ENCODE peak calls at places on chromosomes 1 and 21, in four cellular contexts. U is thoracic aorta, T is left lung, Q is adrenal gland. A is an unnamed sample.

GRCh38 chr1:180026556-180026955 is 71.9 kb downstream of the CEP350 start:
- DNase-seq in Q (no peak), U (no peak), T (no peak), A (no peak)

GRCh38 chr21:37513383-37513782 is 146.8 kb downstream of the DYRK1A start:
- DNase-seq in Q (no peak), T (no peak), U (no peak), A (no peak)

GRCh38 chr1:36446261-36446660 is 4.0 kb downstream of the OSCP1 start:
- DNase-seq in T (no peak), Q (no peak), U (no peak), A (no peak)

GRCh38 chr1:113250161-113250560 is 140.2 kb upstream of the MAGI3 start:
- DNase-seq in U (no peak), Q (no peak), T (no peak), A (no peak)

GRCh38 chr1:215710340-215710971 is 143.4 kb downstream of the KCTD3 start:
- DNase-seq in Q (peak), U (no peak), T (no peak), A (peak)

GRCh38 chr1:51642739-51643142 is 25.8 kb downstream of the OSBPL9 start:
- DNase-seq in U (no peak), Q (no peak), T (no peak), A (peak)

GRCh38 chr1:150182233-150182632 is 32.5 kb downstream of the PLEKHO1 start:
- DNase-seq in U (no peak), T (no peak), Q (no peak), A (no peak)

GRCh38 chr1:26784023-26784871 is 3.5 kb upstream of the PIGV start:
- DNase-seq in U (no peak), T (no peak), Q (peak), A (peak)

GRCh38 chr1:57411262-57411661 is 12.6 kb downstream of the DAB1 start:
- DNase-seq in Q (no peak), U (no peak), T (no peak), A (peak)

GRCh38 chr1:245742891-245743290 is 588.1 kb downstream of the KIF26B start:
- DNase-seq in U (no peak), T (no peak), Q (no peak), A (no peak)

GRCh38 chr1:200405273-200405672 is 4.6 kb downstream of the ZNF281 start:
- DNase-seq in T (no peak), Q (no peak), U (no peak), A (no peak)

GRCh38 chr21:44370771-44371410 is 17.5 kb downstream of the TRPM2 start:
- DNase-seq in T (peak), Q (no peak), U (no peak), A (no peak)

GRCh38 chr1:153272186-153272585 is 12.7 kb downstream of the LORICRIN start:
- DNase-seq in T (no peak), U (no peak), Q (no peak), A (no peak)

GRCh38 chr1:194056169-194056568 is 869.8 kb upstream of the B3GALT2 start:
- DNase-seq in T (no peak), U (no peak), Q (no peak), A (no peak)

GRCh38 chr1:90193116-90193515 is 198.2 kb downstream of the ZNF326 start:
- DNase-seq in T (no peak), Q (no peak), U (no peak), A (no peak)

GRCh38 chr1:233075045-233075444 is 124.6 kb downstream of the NTPCR start:
- DNase-seq in U (no peak), Q (no peak), T (no peak), A (no peak)

GRCh38 chr21:25039461-25040380 is 567.6 kb downstream of the MRPL39 start:
- DNase-seq in U (no peak), T (no peak), Q (no peak), A (no peak)

GRCh38 chr1:150152772-150153461 is 3.2 kb downstream of the PLEKHO1 start:
- DNase-seq in U (no peak), Q (peak), T (no peak), A (no peak)

GRCh38 chr1:14113841-14114567 is 414.0 kb downstream of the PRDM2 start:
- DNase-seq in U (no peak), T (no peak), Q (peak), A (peak)

GRCh38 chr1:169595764-169596711 is 9.8 kb upstream of the F5 start:
- DNase-seq in Q (no peak), T (no peak), U (no peak), A (peak)

GRCh38 chr21:33069994-33070811 is at the start of gene OLIG1:
- DNase-seq in T (peak), U (no peak), Q (no peak), A (no peak)

GRCh38 chr1:244214009-244214967 is 163.2 kb downstream of the ZBTB18 start:
- DNase-seq in Q (peak), T (peak), U (no peak), A (peak)

GRCh38 chr1:238664139-238664538 is 722.2 kb upstream of the CHRM3 start:
- DNase-seq in Q (no peak), U (no peak), T (no peak), A (no peak)

GRCh38 chr1:20442920-20443625 is 42.9 kb downstream of the CAMK2N1 start:
- DNase-seq in U (no peak), Q (no peak), T (no peak), A (no peak)

GRCh38 chr1:60622486-60622885 is 459.9 kb upstream of the NFIA start:
- DNase-seq in U (no peak), T (peak), Q (no peak), A (no peak)

GRCh38 chr1:171984262-171984661 is 143.0 kb downstream of the DNM3 start:
- DNase-seq in Q (peak), U (no peak), T (peak), A (no peak)

GRCh38 chr1:199067483-199067882 is 428.6 kb downstream of the PTPRC start:
- DNase-seq in U (no peak), T (no peak), Q (no peak), A (no peak)

GRCh38 chr1:158998781-158999161 is 10.9 kb upstream of the IFI16 start:
- DNase-seq in Q (peak), T (no peak), U (no peak), A (no peak)

GRCh38 chr1:14304381-14304865 is 294.1 kb upstream of the KAZN start:
- DNase-seq in U (no peak), Q (no peak), T (no peak), A (peak)

GRCh38 chr1:10866314-10867091 is 70.1 kb upstream of the CASZ1 start:
- DNase-seq in T (no peak), Q (peak), U (no peak), A (no peak)

GRCh38 chr1:106398391-106398790 is 658.1 kb upstream of the PRMT6 start:
- DNase-seq in Q (no peak), T (no peak), U (no peak), A (no peak)

GRCh38 chr1:24107462-24108225 is 4.3 kb downstream of the MYOM3 start:
- DNase-seq in Q (peak), T (no peak), U (no peak), A (no peak)

GRCh38 chr1:201226859-201227488 is 36.4 kb downstream of the IGFN1 start:
- DNase-seq in T (no peak), U (no peak), Q (no peak), A (no peak)

GRCh38 chr1:74323937-74324473 is 88.8 kb downstream of the TNNI3K start:
- DNase-seq in U (no peak), Q (no peak), T (no peak), A (no peak)

GRCh38 chr1:205296154-205296553 is 25.4 kb downstream of the NUAK2 start:
- DNase-seq in Q (no peak), U (no peak), T (no peak), A (no peak)

GRCh38 chr1:205291577-205291976 is 30.0 kb downstream of the NUAK2 start:
- DNase-seq in U (no peak), Q (no peak), T (no peak), A (no peak)

GRCh38 chr1:205294914-205295310 is 26.6 kb downstream of the NUAK2 start:
- DNase-seq in T (no peak), U (no peak), Q (no peak), A (no peak)

GRCh38 chr1:205293350-205294074 is 28.0 kb downstream of the NUAK2 start:
- DNase-seq in Q (no peak), U (no peak), T (no peak), A (no peak)

DNA sequence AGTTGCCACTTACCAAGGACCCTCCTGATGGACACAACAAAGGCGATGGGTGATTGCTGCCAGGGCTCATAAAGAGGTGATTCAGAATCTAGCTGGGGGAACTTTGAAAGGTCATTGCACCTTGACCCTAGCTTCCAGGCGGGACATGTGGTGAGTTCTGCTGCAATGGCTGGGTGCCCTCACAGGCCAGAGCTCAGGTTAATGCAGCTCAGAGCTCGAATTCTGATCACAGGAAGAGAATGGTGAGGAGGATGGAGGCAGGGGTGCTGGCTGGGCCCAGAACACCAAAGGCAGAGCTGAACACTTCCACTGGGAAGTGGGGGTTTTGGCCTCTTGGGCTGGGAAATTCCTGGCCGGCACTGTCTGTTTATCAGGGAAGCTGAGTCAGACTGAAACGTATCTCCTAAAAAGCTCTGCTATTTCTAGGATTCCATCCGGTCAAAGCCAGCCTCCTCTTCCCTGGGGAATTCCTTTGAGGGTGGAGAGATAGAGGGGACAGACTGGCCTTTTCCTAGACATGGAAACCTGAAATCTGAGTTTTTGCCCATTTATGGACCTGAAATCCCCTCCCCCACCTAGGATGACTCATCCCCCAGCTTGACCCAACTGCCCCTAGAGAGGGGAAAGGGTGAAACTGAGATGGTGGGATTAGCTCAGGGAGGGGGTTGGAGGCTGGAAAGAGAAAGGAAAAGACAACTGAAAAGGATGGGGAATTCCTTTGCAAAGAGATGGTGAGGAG is 27.2 kb downstream of the NUAK2 start:
- DNase-seq in T (no peak), Q (peak), U (no peak), A (no peak)
- H3K4me3 ChIP-seq in T (no peak), Q (no peak), U (no peak), A (no peak)

DNA sequence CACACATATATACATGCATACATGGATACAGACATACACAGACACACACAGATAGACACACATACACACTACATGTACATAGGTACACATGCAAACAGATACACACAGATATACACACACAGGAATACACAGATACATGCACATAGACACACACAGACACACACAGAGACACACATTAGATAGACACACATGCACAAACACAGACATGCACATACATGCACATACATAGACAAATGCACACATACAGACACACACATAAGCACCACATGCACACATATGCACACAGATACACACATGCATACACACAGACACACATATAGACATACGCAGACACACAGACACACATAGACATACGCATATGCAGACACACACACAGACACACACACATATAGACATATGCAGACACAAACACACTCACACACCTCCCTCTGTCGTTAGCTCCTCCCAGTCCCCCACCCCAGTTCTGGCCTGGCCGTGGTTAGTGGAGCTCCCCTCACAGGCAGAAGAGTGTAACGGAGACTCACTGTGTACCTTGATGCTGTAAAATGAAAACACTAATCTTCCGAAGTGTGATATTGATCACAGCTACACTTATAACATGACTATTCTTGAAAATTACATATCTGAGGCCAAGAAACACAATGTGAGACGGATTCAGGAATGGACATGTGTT is 7.6 kb downstream of the UBASH3A start:
- DNase-seq in Q (no peak), T (no peak), U (no peak), A (no peak)
- TF ChIP-seq CTCF in Q (no peak), T (no peak), U (no peak), A (no peak)

GRCh38 chr1:155294520-155295182 is 6.6 kb downstream of the PKLR start:
- DNase-seq in U (no peak), T (no peak), Q (no peak), A (no peak)
- H3K4me3 ChIP-seq in U (peak), T (no peak), Q (no peak), A (no peak)

GRCh38 chr1:224734261-224734935 is 118.3 kb downstream of the CNIH3 start:
- DNase-seq in Q (no peak), U (no peak), T (no peak), A (no peak)
- TF ChIP-seq CTCF in Q (no peak), U (no peak), T (no peak), A (peak)

GRCh38 chr1:62800274-62800673 is 16.3 kb downstream of the ATG4C start:
- DNase-seq in T (no peak), Q (no peak), U (no peak), A (no peak)
- H3K4me3 ChIP-seq in T (no peak), Q (no peak), U (no peak), A (no peak)

GRCh38 chr1:226733876-226734414 is 5.1 kb downstream of the ITPKB start:
- DNase-seq in Q (no peak), U (no peak), T (peak), A (no peak)

GRCh38 chr1:226733309-226733708 is 5.8 kb downstream of the ITPKB start:
- DNase-seq in Q (no peak), T (no peak), U (no peak), A (no peak)

GRCh38 chr1:226731257-226731893 is 7.7 kb downstream of the ITPKB start:
- DNase-seq in U (no peak), T (no peak), Q (no peak), A (no peak)

GRCh38 chr1:226734611-226735153 is 4.4 kb downstream of the ITPKB start:
- DNase-seq in U (no peak), T (no peak), Q (no peak), A (no peak)

DNA sequence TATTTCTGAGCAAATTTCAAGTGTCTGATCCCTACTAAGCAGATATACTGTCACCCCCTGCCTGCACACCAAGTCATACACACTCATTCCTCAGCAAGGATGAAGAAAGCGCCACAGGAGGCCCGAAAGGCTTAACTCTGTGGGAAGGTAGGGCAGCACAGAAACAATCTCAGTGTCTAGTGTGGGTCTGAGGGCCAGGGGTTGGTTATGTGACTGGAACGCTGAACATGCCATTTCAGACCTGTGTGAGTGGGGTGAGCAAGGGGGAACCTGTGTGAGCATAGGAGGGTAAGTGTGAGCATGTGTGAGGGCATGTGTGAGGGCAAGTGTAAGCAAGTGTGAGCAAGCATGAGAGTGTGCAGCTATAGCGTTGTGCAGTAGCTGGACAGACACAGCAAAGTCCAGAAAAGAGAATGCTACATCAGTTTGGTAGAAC is 6.2 kb downstream of the ITPKB start:
- DNase-seq in Q (no peak), U (no peak), T (no peak), A (no peak)
- TF ChIP-seq CTCF in Q (no peak), U (no peak), T (no peak), A (no peak)

DNA sequence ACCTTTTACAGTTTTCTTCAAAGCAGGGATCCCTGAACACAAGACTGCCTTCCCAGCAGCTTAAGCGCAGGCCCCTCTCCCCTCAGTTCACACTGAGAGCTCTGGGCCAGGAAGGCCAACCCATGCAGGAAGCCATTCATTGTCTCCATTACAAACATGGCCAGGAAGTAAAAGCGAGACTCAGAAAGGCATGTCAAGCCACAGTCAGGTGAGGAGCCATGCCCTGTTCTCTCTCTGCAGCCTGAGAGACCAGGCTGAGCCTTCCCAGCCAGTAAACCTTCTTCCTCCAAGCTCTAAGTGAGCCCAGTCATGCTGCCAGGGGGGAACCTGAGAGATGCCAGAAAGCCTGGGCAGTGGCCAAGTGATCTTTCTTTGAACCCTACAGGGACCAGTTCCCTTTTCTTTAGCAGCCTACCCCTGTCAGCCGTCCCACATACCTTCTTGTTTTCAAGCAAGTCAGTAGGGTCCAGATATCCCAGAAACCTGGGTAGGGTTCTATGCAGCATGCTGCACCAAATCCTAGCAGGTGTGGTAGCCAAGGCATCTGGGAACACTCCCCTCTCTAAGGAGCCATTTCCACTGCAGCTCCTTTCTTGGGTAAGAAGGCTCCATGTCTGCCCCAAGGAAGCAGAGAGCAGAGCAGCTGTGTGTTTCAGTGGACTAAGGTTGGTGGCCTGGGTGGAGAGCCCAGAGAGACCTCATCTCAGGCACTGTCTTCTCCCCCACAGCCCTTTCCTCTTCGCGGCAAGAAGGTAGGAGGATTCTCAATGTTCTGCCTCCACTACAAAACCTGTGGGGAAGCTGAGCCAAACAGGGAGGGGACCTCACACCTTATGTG is 974 bp downstream of the TRAF3IP3 start:
- DNase-seq in T (peak), U (no peak), Q (no peak), A (no peak)
- H3K4me3 ChIP-seq in T (peak), U (peak), Q (no peak), A (no peak)

GRCh38 chr1:87120779-87121178 is 206.3 kb downstream of the HS2ST1 start:
- DNase-seq in U (no peak), T (no peak), Q (no peak), A (no peak)
- TF ChIP-seq CTCF in U (no peak), T (no peak), Q (no peak), A (peak)

DNA sequence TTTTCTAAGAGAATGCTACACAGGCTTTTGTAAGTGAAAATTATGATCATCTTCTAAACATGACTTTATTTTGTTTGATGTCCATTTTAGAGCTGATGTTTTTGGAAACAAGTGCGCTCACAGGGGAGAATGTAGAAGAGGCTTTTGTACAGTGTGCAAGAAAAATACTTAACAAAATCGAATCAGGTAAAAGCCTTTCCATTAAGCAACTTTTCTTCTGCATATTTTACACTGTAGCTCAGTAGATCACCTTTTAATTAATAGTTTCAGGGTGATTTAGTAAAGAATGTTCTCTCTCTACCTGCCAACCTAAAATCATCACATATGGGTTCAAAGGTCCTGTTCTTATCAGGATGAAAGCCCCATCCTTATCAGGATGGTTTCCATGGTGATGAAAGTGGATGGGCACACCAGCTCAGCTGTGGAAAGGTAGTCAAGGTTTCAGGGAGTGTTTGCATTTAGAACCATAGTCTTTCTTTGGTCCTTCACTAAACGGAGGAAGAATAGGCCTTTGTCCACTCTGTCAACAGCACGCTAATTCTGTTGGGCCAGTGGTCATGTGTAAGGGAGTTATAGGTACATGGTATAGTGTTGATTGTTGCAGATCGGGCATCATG is 28.1 kb downstream of the RAB4A start:
- DNase-seq in T (no peak), U (no peak), Q (no peak), A (no peak)
- H3K4me3 ChIP-seq in T (no peak), U (no peak), Q (no peak), A (no peak)

A was measured in retinal pigment epithelial cell.